ENCODE peak calls at places on chromosomes 2 and 18, in ten cellular contexts. J is Panc1, K is gastrocnemius medialis, U is body of pancreas, R is heart right ventricle, G is PC-3, H is aorta, B is HepG2, C is K562, D is psoas muscle. O is an unnamed sample.

GRCh38 chr2:231464576-231465540 is 574 bp upstream of the NCL start:
- ATAC-seq in U (peak), G (peak), K (peak), C (peak), J (peak), D (peak), H (peak), R (peak), B (peak), O (peak)

GRCh38 chr2:64189167-64189566 is 44.9 kb upstream of the PELI1 start:
- ATAC-seq in U (no peak), H (no peak), R (no peak), B (no peak), C (no peak), G (no peak), D (no peak), J (no peak), K (no peak), O (no peak)

GRCh38 chr2:234708091-234708683 is 211.3 kb upstream of the ARL4C start:
- ATAC-seq in D (peak), C (no peak), U (no peak), B (no peak), R (no peak), K (peak), J (no peak), G (no peak), H (no peak), O (peak)

GRCh38 chr2:54409752-54410151 is 46.4 kb upstream of the SPTBN1 start:
- ATAC-seq in D (no peak), H (no peak), J (no peak), K (no peak), G (no peak), C (no peak), R (no peak), U (no peak), B (no peak), O (no peak)

GRCh38 chr18:69387181-69387580 is 13.5 kb upstream of the DOK6 start:
- ATAC-seq in R (no peak), G (no peak), K (no peak), B (no peak), D (no peak), C (no peak), J (no peak), H (no peak), U (no peak), O (no peak)

GRCh38 chr2:63834401-63834800 is 7.3 kb upstream of the UGP2 start:
- ATAC-seq in C (no peak), B (no peak), H (no peak), U (no peak), R (no peak), K (no peak), J (no peak), D (no peak), G (no peak), O (no peak)

GRCh38 chr2:60311524-60311923 is 241.9 kb downstream of the BCL11A start:
- ATAC-seq in G (no peak), B (no peak), U (no peak), J (no peak), H (no peak), D (no peak), C (no peak), K (no peak), R (no peak), O (no peak)

GRCh38 chr2:176582990-176583481 is 313.8 kb downstream of the MTX2 start:
- ATAC-seq in K (no peak), U (no peak), J (peak), C (no peak), G (peak), R (peak), H (peak), B (no peak), D (peak), O (peak)

GRCh38 chr2:218249686-218250085 is 11.1 kb upstream of the GPBAR1 start:
- ATAC-seq in U (no peak), C (no peak), G (no peak), K (no peak), B (no peak), J (no peak), R (no peak), H (no peak), D (no peak), O (no peak)

GRCh38 chr2:172084484-172084733 is 898 bp upstream of the DLX1 start:
- ATAC-seq in J (no peak), D (no peak), K (no peak), U (no peak), R (no peak), C (no peak), G (no peak), H (no peak), B (peak), O (no peak)
- H3K4me3 ChIP-seq in J (peak), D (peak), K (peak), U (no peak), R (peak), C (peak), G (peak), H (no peak), B (peak), O (no peak)

GRCh38 chr2:240624950-240625621 is at the start of gene GPR35:
- ATAC-seq in B (no peak), U (peak), K (no peak), J (peak), H (peak), D (no peak), G (no peak), C (peak), R (peak), O (peak)

GRCh38 chr2:240624011-240624949 is 1.0 kb upstream of the GPR35 start:
- ATAC-seq in G (peak), R (peak), J (peak), B (peak), H (peak), U (peak), D (no peak), C (no peak), K (no peak), O (no peak)

GRCh38 chr2:240627736-240628506 is 2.6 kb downstream of the GPR35 start:
- ATAC-seq in H (no peak), U (no peak), G (no peak), R (no peak), K (no peak), B (no peak), C (no peak), D (no peak), J (no peak), O (no peak)

GRCh38 chr2:240628507-240629418 is 3.5 kb downstream of the GPR35 start:
- ATAC-seq in J (no peak), U (no peak), K (no peak), G (no peak), D (no peak), H (no peak), C (no peak), R (no peak), B (no peak), O (peak)

DNA sequence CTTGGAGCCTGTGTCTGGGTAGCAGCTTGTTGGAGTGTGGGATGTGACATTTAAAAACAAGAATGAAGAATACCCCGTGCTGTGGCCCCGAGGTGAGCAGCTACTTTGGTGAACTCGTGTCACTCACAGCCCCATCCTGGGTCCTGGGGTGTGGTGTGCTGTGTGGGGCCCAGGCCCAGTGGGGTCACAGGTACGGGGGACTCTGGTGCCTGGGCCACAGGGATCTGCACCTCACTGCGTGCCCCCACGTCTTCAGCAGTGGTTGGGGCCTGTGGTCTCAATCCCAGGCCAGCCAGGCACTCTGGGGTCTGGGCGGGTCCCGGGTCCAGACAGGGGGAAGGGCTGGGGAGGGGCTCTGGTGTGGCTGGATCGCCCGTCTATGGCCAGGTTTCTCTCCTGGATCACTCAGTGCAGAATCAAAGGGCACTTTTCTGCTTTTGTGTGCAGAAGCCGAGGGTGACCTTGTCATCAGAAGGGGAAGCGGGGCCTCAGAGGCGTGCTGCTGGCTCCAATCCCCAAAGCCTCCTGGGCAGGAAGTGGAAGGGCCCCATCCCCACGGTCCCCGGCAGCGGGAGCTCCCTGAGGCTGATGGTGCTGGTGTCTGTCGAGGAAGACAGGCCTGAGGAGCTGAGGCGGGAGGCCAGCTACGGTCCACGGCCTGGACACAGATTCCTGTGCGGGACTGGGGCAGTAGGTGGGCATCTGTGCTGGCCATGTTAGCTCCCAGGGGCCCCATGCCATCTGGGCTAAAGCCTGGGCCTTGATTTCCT is 1.4 kb downstream of the GPR35 start:
- ATAC-seq in R (peak), C (no peak), U (no peak), B (peak), D (no peak), G (no peak), K (no peak), J (peak), H (no peak), O (no peak)
- H3K27ac ChIP-seq in R (no peak), C (no peak), U (no peak), B (peak), D (no peak), G (no peak), K (no peak), J (no peak), H (no peak), O (no peak)

DNA sequence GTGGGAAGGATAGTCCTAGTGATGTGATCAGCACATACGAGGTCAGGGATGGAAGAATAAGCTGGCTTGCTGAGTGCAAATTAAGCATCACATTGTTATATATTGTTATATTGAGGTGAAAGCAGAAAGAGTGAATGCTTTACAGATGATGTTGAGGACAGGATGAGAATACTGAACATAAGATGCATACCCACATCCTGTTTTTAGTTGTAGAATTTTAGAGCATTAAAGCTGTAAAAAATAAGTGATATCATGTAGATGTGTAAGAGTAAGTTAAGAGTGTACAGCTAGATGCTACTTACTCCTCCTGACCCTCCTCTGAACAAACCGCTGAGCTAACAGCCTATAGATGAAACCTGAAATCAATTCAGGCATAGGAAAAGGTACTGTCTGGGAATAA is 271.0 kb upstream of the KCNJ3 start:
- ATAC-seq in G (no peak), D (no peak), R (no peak), B (no peak), H (no peak), C (no peak), J (no peak), K (no peak), U (no peak), O (no peak)
- H3K4me3 ChIP-seq in G (no peak), D (no peak), R (no peak), B (no peak), H (no peak), C (no peak), J (no peak), K (no peak), U (no peak), O (no peak)

GRCh38 chr2:241034490-241035141 is 36.2 kb downstream of the SNED1 start:
- ATAC-seq in C (no peak), R (no peak), U (no peak), J (no peak), G (no peak), H (no peak), K (no peak), B (no peak), D (no peak), O (no peak)
- H3K27ac ChIP-seq in C (no peak), R (no peak), U (no peak), J (no peak), G (no peak), H (no peak), K (no peak), B (no peak), D (no peak), O (no peak)